ENCODE peak calls at places on chromosomes 5 and 9, in seven cellular contexts. A, T, O, U, Q, S and B are unnamed samples.

GRCh38 chr5:142981886-142982820 is 212.0 kb downstream of the ARHGAP26 start:
- DNase-seq in A (peak), O (peak), T (peak), Q (no peak), U (peak), S (no peak), B (peak)

GRCh38 chr5:86968311-86968753 is 299.4 kb upstream of the RASA1 start:
- DNase-seq in Q (no peak), S (peak), T (peak), O (peak), A (peak), U (no peak), B (peak)

GRCh38 chr5:35246928-35247644 is 16.8 kb upstream of the PRLR start:
- DNase-seq in O (peak), U (peak), Q (no peak), S (no peak), A (no peak), T (peak), B (no peak)

GRCh38 chr5:172102251-172102870 is 85.7 kb downstream of the STK10 start:
- DNase-seq in Q (no peak), U (no peak), S (no peak), A (peak), O (no peak), T (no peak), B (no peak)

GRCh38 chr9:72592501-72593403 is 71.3 kb downstream of the TMC1 start:
- DNase-seq in T (peak), Q (peak), U (no peak), S (no peak), O (no peak), A (peak), B (peak)

GRCh38 chr5:14025566-14026276 is 81.2 kb upstream of the DNAH5 start:
- DNase-seq in Q (no peak), T (no peak), S (no peak), O (no peak), A (no peak), U (no peak), B (no peak)

GRCh38 chr5:180670586-180671359 is 21.4 kb upstream of the FLT4 start:
- DNase-seq in Q (peak), S (peak), U (peak), O (peak), T (peak), A (peak), B (peak)

GRCh38 chr5:125160787-125161502 is 414.5 kb upstream of the ZNF608 start:
- DNase-seq in T (peak), S (no peak), Q (no peak), A (peak), U (no peak), O (no peak), B (no peak)

GRCh38 chr5:131406076-131406475 is 142.2 kb downstream of the CDC42SE2 start:
- DNase-seq in A (peak), T (no peak), O (no peak), Q (no peak), S (no peak), U (no peak), B (no peak)

GRCh38 chr5:1409386-1410110 is 35.7 kb downstream of the SLC6A3 start:
- DNase-seq in U (no peak), Q (peak), O (no peak), T (peak), A (peak), S (no peak), B (peak)

GRCh38 chr5:143721960-143722359 is 90.0 kb upstream of the HMHB1 start:
- DNase-seq in O (no peak), Q (no peak), S (no peak), T (no peak), A (no peak), U (no peak), B (no peak)

GRCh38 chr5:99032234-99033013 is 103.6 kb upstream of the CHD1 start:
- DNase-seq in A (peak), U (peak), T (peak), S (peak), O (no peak), Q (peak), B (peak)

GRCh38 chr9:106528158-106528557 is 334.8 kb upstream of the ZNF462 start:
- DNase-seq in S (no peak), O (no peak), Q (no peak), U (peak), A (no peak), T (no peak), B (no peak)

GRCh38 chr9:35690447-35691324 is 961 bp upstream of the TPM2 start:
- DNase-seq in S (no peak), T (peak), A (peak), O (peak), U (peak), Q (peak), B (peak)

GRCh38 chr5:43073597-43074546 is 33.8 kb upstream of the ANXA2R start:
- DNase-seq in S (peak), A (peak), Q (peak), T (peak), O (no peak), U (no peak), B (peak)

GRCh38 chr9:114061292-114061691 is 16.8 kb downstream of the AMBP start:
- DNase-seq in S (no peak), U (no peak), T (no peak), Q (no peak), A (no peak), O (no peak), B (no peak)

GRCh38 chr5:60918466-60918865 is 26.4 kb downstream of the ERCC8 start:
- DNase-seq in T (no peak), O (no peak), U (no peak), S (no peak), Q (no peak), A (no peak), B (no peak)

GRCh38 chr5:8135742-8136141 is 266.8 kb downstream of the MTRR start:
- DNase-seq in A (no peak), S (no peak), U (no peak), Q (no peak), T (no peak), O (no peak), B (no peak)

GRCh38 chr9:34954225-34954624 is 3.9 kb upstream of the PHF24 start:
- DNase-seq in S (no peak), Q (no peak), A (no peak), U (no peak), O (no peak), T (no peak), B (no peak)

GRCh38 chr9:86867658-86868313 is 79.5 kb downstream of the GAS1 start:
- DNase-seq in O (no peak), S (no peak), U (no peak), Q (no peak), A (peak), T (peak), B (no peak)

GRCh38 chr5:159208508-159209437 is 580 bp downstream of the RNF145 start:
- DNase-seq in A (peak), S (no peak), U (peak), Q (peak), T (no peak), O (peak), B (no peak)

GRCh38 chr9:85514256-85514655 is 227.5 kb downstream of the AGTPBP1 start:
- DNase-seq in O (no peak), A (no peak), U (no peak), Q (no peak), S (no peak), T (peak), B (no peak)

GRCh38 chr9:93911871-93912554 is 43.1 kb downstream of the BARX1 start:
- DNase-seq in Q (no peak), S (no peak), T (no peak), O (peak), U (no peak), A (peak), B (no peak)

GRCh38 chr9:70229026-70229425 is 29.8 kb upstream of the SMC5 start:
- DNase-seq in U (no peak), Q (no peak), S (no peak), O (peak), T (peak), A (peak), B (no peak)

GRCh38 chr5:144017631-144018030 is 152.8 kb downstream of the YIPF5 start:
- DNase-seq in A (no peak), U (no peak), Q (no peak), T (no peak), O (no peak), S (no peak), B (no peak)

GRCh38 chr5:159161361-159162214 is 47.8 kb downstream of the RNF145 start:
- DNase-seq in Q (no peak), U (no peak), S (no peak), T (peak), O (no peak), A (no peak), B (no peak)

GRCh38 chr5:112121268-112121667 is 297.8 kb downstream of the EPB41L4A start:
- DNase-seq in S (no peak), A (no peak), U (no peak), T (no peak), O (no peak), Q (no peak), B (no peak)

GRCh38 chr5:76273491-76273890 is 129.6 kb upstream of the IQGAP2 start:
- DNase-seq in T (no peak), Q (no peak), U (no peak), O (no peak), S (no peak), A (no peak), B (no peak)

GRCh38 chr5:138465288-138466057 is at the start of gene EGR1:
- DNase-seq in O (peak), Q (peak), U (peak), A (peak), S (peak), T (peak), B (peak)
- TF ChIP-seq CTCF in O (no peak), Q (no peak), U (no peak), A (no peak), S (no peak), T (no peak), B (peak)

GRCh38 chr5:113123563-113123962 is 147.0 kb downstream of the DCP2 start:
- DNase-seq in Q (no peak), U (no peak), S (peak), A (peak), T (peak), O (no peak), B (no peak)
- TF ChIP-seq CTCF in Q (peak), U (no peak), S (peak), A (peak), T (peak), O (no peak), B (peak)

DNA sequence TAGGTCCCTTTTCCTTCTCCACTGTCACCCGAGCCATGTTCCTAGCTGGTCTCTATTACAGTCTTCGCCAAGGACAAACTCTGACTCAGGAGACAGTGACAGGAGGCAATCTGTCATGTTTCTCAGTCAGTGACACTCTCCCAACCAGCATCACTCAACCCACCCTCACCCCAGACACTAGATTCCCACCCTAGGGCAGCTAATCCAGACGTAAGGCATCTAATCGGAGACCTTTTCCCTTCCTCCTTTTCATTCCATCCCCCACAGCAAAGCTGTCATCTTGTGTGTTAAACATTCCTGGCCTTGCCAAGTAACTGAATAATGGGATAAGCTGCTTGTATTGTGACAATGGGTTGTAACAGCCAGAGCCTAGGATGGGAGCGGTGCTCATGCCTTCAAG is 95.2 kb downstream of the SNX18 start:
- DNase-seq in U (no peak), A (no peak), T (no peak), S (no peak), Q (no peak), O (no peak), B (no peak)
- TF ChIP-seq CTCF in U (no peak), A (no peak), T (no peak), S (no peak), Q (no peak), O (no peak), B (no peak)

GRCh38 chr5:155402927-155403645 is 389.5 kb downstream of the KIF4B start:
- DNase-seq in Q (no peak), S (no peak), O (no peak), A (no peak), U (no peak), T (no peak), B (no peak)
- TF ChIP-seq CTCF in Q (no peak), S (no peak), O (no peak), A (no peak), U (no peak), T (no peak), B (no peak)

GRCh38 chr5:51347704-51348103 is 35.5 kb upstream of the ISL1 start:
- DNase-seq in T (no peak), Q (no peak), U (no peak), A (no peak), S (peak), O (no peak), B (no peak)
- TF ChIP-seq CTCF in T (no peak), Q (no peak), U (no peak), A (no peak), S (peak), O (no peak), B (no peak)

DNA sequence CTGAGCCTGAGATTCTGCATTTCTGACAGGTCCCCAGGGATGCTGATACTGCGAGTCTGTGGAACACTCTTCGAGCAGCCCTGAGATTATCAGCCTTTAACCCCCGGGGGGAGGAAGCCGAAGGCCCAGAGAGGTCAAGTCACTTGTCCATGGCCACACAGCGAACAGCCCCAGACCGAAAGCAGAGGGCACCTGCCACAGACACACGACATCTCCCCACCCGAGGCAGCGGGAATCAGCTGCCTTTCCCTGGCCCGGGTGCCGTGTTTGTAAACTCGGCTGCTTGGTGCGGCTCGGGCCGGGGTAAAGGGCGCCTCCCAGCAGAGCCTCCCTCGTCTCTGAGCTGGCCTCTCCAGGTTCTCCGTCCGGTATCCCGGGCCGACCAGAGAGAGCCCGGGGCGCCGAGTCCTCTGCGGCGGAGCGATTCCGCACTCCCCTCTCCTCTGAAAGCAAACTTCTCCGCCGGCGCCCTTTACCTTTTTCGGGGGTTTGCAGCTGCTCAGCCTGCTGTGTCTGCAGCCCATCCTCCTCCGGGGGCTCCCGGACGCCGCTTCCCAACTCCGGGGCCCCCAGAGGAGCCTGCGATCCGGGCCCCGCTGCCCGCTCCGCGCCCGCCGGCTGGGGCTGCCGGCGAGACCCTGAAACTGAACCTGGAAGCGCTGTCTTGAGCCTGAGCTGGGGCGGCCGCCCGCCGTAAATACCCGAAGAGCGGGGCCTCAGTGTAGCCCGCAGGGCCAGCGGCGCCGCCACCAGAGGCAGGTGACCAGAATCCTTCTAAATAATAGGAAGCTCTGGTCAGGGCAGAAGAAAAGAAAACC is at the start of gene CCDC69:
- DNase-seq in U (peak), T (peak), A (peak), O (peak), Q (peak), S (peak), B (peak)
- TF ChIP-seq CTCF in U (peak), T (peak), A (no peak), O (peak), Q (peak), S (peak), B (peak)

DNA sequence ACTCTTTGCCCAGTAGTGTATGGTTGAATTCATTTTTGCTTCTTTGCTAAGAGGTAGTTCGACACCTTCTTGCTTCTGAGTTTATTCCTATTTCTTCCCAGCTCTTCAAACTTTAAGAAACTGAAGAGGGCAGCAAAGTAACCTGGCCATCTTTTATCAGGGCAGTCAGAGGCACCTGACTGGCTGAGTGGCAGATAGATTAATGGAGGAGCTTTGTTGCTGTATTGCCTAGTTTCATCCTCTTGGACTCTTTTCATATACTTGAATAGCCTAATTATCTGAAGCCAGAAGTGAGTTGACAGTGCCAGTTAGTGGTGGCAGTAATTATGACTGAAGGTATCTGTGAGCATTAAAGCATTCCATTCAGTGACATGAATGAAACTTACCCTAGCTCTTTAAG is 82.5 kb downstream of the UHRF2 start:
- DNase-seq in T (no peak), S (no peak), Q (no peak), O (no peak), A (no peak), U (no peak), B (no peak)
- TF ChIP-seq CTCF in T (no peak), S (peak), Q (no peak), O (no peak), A (no peak), U (no peak), B (no peak)

GRCh38 chr5:176534640-176535039 is 2.6 kb downstream of the RNF44 start:
- DNase-seq in U (peak), O (no peak), A (no peak), T (no peak), Q (no peak), S (no peak), B (no peak)

GRCh38 chr5:176532795-176533194 is 4.4 kb downstream of the RNF44 start:
- DNase-seq in A (no peak), T (no peak), U (no peak), Q (no peak), O (no peak), S (no peak), B (no peak)

GRCh38 chr5:176533390-176533789 is 3.8 kb downstream of the RNF44 start:
- DNase-seq in U (no peak), O (peak), S (no peak), T (peak), Q (peak), A (peak), B (no peak)

GRCh38 chr5:176535101-176535654 is 2.0 kb downstream of the RNF44 start:
- DNase-seq in U (peak), Q (no peak), A (no peak), T (no peak), O (no peak), S (no peak), B (no peak)

DNA sequence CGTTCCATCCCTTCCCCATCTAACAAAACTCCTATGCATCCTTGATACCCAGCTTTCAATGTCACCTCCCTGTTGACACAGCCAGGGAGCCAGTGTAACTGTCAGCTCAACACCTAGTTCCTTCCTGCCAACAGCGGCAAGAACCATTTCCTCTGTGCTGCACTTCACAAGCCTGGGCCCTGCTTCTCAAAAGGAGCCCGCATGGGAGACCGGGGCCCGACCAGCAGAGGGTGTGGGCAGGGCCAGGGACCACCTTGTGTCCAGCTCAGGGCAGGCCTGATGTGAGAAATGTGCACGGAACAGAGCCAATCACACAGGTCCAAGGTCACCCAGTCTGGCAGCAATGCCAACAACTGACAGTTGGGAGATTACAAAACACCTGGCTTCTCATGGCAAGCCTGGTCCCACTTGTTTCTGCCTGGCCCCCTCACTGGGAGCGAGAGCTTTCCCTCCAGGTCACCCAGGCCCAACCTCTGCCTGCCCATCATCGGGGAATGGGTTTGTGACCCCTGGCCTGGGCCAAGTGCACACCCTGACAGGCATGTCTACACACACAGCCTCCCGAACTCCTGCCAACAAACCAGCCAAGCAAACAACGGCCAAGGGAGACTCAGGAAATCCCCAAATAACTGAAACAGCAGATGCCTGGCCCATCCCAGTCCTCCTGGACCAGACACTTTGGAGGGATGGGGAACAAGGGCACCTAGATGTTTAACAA is 3.1 kb downstream of the RNF44 start:
- DNase-seq in T (no peak), U (peak), O (peak), A (peak), S (no peak), Q (no peak), B (no peak)
- TF ChIP-seq CTCF in T (peak), U (no peak), O (no peak), A (no peak), S (no peak), Q (no peak), B (peak)

GRCh38 chr9:15423328-15423985 is 781 bp downstream of the SNAPC3 start:
- DNase-seq in S (no peak), T (peak), O (no peak), Q (no peak), A (no peak), U (no peak), B (peak)
- TF ChIP-seq CTCF in S (no peak), T (peak), O (no peak), Q (no peak), A (peak), U (no peak), B (peak)